ENCODE peak calls at places on chromosomes 4 and X, in eight cellular contexts. D is neural progenitor cell, R is cardiac fibroblast, B is upper lobe of left lung, P is SK-N-SH, T is brain microvascular endothelial cell, S is body of pancreas, Q is astrocyte. Z is an unnamed sample.
A peak's percentile ranks its signal among the peaks of the same experiment; 100 is the strongest.

GRCh38 chrX:56786889-56787733 is 58.1 kb downstream of the NBDY start:
- DNase-seq in D (no peak), R (no peak), B (no peak), P (no peak), T (no peak), S (no peak), Q (no peak), Z (no peak)

GRCh38 chr4:156662921-156663320 is 308.7 kb downstream of the PDGFC start:
- DNase-seq in D (no peak), R (no peak), B (no peak), P (no peak), T (no peak), S (no peak), Q (peak; percentile 39), Z (no peak)

GRCh38 chr4:85659626-85660213 is 184.8 kb downstream of the ARHGAP24 start:
- DNase-seq in D (no peak), R (no peak), B (no peak), P (no peak), T (no peak), S (no peak), Q (no peak), Z (no peak)

GRCh38 chr4:75432683-75433082 is 81.5 kb downstream of the RCHY1 start:
- DNase-seq in D (peak; percentile 31), R (peak; percentile 4), B (no peak), P (peak; percentile 38), T (peak; percentile 9), S (no peak), Q (no peak), Z (no peak)

GRCh38 chr4:72591547-72591946 is 22.5 kb upstream of the ADAMTS3 start:
- DNase-seq in D (no peak), R (no peak), B (no peak), P (peak; percentile 19), T (no peak), S (no peak), Q (peak; percentile 6), Z (no peak)

GRCh38 chrX:12011075-12011474 is 127.2 kb upstream of the FRMPD4 start:
- DNase-seq in D (no peak), R (no peak), B (no peak), P (no peak), T (peak; percentile 39), S (no peak), Q (peak; percentile 37), Z (no peak)

GRCh38 chr4:58658701-58659100 is 1548.5 kb upstream of the IGFBP7 start:
- DNase-seq in D (no peak), R (no peak), B (no peak), P (no peak), T (no peak), S (no peak), Q (no peak), Z (no peak)

GRCh38 chrX:106159861-106160282 is 8.2 kb upstream of the PWWP3B start:
- DNase-seq in D (no peak), R (no peak), B (no peak), P (no peak), T (no peak), S (no peak), Q (no peak), Z (no peak)

GRCh38 chr4:17469931-17470674 is 41.8 kb downstream of the QDPR start:
- DNase-seq in D (no peak), R (peak; percentile 35), B (no peak), P (no peak), T (peak; percentile 5), S (no peak), Q (peak; percentile 16), Z (no peak)

DNA sequence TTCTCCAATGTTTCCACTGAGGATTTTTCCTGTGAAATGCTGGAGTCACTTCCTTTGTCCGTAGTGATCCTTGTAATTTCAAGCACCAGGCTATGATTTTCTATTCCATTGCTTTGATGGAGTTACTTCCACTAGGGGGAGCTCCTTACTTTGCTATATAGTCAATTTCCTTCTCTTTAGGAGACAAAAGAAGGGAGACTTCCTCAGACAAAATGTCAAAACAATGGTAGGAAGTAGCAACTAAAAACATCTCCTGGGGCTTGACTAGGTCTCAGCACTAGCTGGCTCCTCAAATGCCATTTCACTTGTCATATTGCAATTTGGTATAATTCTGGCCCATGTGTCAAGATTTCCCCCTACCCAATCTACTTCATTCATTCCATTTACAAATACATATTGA is 24.1 kb downstream of the ZCCHC12 start:
- DNase-seq in D (peak; percentile 69), R (peak; percentile 68), B (no peak), P (peak; percentile 61), T (peak; percentile 34), S (no peak), Q (peak; percentile 12), Z (no peak)
- TF ChIP-seq CTCF in D (peak; percentile 72), R (peak; percentile 58), B (peak; percentile 71), P (peak; percentile 83), T (peak; percentile 54), S (peak; percentile 48), Q (peak; percentile 52), Z (peak; percentile 65)

DNA sequence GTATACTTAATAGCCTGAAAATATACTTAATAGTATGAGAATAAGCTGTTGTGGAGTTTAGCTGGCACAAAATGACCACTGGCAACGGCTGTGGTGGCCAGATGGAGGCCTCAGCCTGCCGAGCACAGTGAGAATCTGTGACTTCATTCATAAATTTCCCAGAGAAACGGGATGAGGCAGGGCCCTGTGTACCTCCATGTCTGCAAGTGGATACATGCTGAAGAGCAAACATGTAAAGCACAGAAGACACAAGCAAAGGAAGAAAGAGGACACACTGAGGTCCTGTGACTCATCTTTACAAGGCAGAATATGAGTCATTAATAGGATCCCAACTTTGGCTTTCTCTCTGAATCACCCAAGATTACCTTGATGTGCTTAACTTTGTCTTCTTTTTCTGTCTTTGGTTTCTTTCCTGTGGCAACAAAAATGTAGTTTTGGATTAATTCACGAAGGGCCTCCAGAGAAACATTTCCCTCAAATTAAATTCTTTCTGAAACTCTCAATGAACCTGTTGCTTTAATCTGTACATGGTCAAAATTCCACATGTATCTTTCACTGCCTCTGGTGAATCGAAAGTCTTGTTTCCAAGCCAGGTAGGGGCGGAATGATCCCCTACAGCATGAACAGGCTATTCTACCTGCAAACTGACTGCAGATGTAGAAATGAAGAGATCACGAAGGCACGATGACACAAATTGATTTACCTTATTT is 56.4 kb downstream of the IRF2 start:
- DNase-seq in D (no peak), R (peak; percentile 55), B (no peak), P (no peak), T (peak; percentile 58), S (no peak), Q (peak; percentile 84), Z (no peak)
- TF ChIP-seq CTCF in D (no peak), R (peak; percentile 4), B (no peak), P (peak; percentile 25), T (peak; percentile 27), S (no peak), Q (no peak), Z (no peak)

GRCh38 chr4:87055340-87055739 is 120.5 kb downstream of the AFF1 start:
- DNase-seq in D (no peak), R (peak; percentile 42), B (no peak), P (no peak), T (no peak), S (no peak), Q (no peak), Z (no peak)

GRCh38 chr4:87056884-87057283 is 122.1 kb downstream of the AFF1 start:
- DNase-seq in D (no peak), R (no peak), B (no peak), P (no peak), T (no peak), S (no peak), Q (no peak), Z (no peak)

GRCh38 chr4:87060957-87061356 is 126.1 kb downstream of the AFF1 start:
- DNase-seq in D (no peak), R (no peak), B (no peak), P (no peak), T (peak; percentile 54), S (no peak), Q (peak; percentile 93), Z (no peak)

GRCh38 chr4:87057835-87058234 is 123.0 kb downstream of the AFF1 start:
- DNase-seq in D (no peak), R (no peak), B (no peak), P (no peak), T (no peak), S (no peak), Q (peak; percentile 62), Z (no peak)

DNA sequence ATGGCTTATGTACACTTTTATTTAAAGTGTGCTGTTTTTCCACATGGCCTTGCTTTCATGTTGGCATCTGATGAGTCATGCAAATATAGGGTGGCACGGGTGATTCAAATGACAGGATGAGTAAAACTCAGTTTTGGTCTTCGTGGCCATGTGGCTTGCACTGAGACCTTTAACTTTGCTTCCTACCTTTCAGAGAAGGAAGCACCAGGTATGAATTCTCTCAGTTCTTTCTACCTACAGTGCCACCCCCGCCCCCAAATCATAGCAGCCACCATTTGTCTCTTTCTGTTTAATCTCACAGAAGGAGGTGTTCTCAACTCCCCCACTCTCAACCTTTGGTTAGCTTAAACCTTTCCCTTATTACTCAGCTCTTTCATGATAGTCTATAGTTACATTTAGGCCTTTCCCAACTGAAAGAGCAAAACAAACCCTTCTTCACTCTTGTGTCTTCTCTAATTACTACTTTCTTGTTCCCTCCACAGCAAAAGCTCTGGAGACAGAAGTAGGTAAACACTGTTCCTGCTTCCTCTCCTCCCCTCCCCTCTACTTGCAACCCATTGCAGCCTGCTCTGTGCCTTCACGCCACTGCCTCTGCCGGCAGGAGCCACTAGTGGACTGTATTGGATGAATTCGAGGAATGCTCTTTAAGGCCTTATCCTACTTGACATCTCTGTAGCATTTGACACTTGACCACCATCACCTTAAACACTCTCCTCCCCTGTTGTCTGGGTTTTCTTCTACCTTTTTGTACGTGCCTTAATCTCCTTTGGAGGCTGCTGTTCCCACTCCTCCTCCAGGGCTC is 123.7 kb downstream of the AFF1 start:
- DNase-seq in D (peak; percentile 72), R (no peak), B (no peak), P (no peak), T (no peak), S (no peak), Q (no peak), Z (no peak)
- TF ChIP-seq CTCF in D (peak; percentile 46), R (peak; percentile 19), B (no peak), P (no peak), T (peak; percentile 10), S (no peak), Q (no peak), Z (no peak)

GRCh38 chr4:92172203-92172602 is 131.6 kb upstream of the GRID2 start:
- DNase-seq in D (no peak), R (peak; percentile 3), B (no peak), P (no peak), T (no peak), S (no peak), Q (no peak), Z (no peak)

GRCh38 chr4:92170340-92170739 is 133.4 kb upstream of the GRID2 start:
- DNase-seq in D (no peak), R (no peak), B (no peak), P (no peak), T (no peak), S (no peak), Q (no peak), Z (no peak)

DNA sequence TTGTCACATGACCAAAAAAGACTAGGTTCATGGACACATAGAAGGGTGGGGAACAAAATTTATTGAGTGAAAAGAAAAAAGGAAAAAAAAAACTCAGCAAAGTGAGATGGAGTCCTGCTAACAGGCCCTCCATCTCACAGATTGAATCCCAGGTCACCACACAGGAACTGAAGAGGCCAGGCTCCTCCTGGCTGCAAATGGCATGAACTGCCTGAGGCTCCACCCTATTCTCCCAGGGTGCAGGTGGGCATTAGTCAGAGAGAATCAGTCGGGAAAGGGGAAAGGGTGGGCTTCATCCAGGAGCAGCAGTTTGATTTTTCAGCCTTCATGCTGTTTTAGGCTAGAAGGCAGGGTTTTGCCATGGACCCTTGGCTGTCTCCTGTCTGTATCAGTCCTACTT is 128.5 kb upstream of the GRID2 start:
- DNase-seq in D (peak; percentile 19), R (no peak), B (no peak), P (no peak), T (no peak), S (no peak), Q (no peak), Z (no peak)
- TF ChIP-seq CTCF in D (peak; percentile 23), R (no peak), B (no peak), P (no peak), T (no peak), S (no peak), Q (no peak), Z (no peak)